ENCODE peak calls at places on chromosomes 5 and 9, in seven cellular contexts. I is PC-3, M is IMR-90, J is trophoblast cell, T is fibroblast of lung, X is neuronal stem cell, F is neural progenitor cell. G is an unnamed sample.
A peak's percentile ranks its signal among the peaks of the same experiment; 100 is the strongest.

GRCh38 chr5:174624754-174625506 is 99.5 kb upstream of the MSX2 start:
- DNase-seq in I (no peak), M (peak; percentile 41), J (peak; percentile 73), T (peak; percentile 75), X (no peak), F (no peak), G (no peak)

GRCh38 chr9:17116400-17116837 is 18.4 kb upstream of the CNTLN start:
- DNase-seq in I (peak; percentile 60), M (peak; percentile 54), J (peak; percentile 80), T (peak; percentile 68), X (peak; percentile 6), F (peak; percentile 44), G (peak; percentile 32)

GRCh38 chr9:15531380-15531779 is 20.6 kb upstream of the PSIP1 start:
- DNase-seq in I (no peak), M (no peak), J (no peak), T (no peak), X (no peak), F (no peak), G (no peak)

GRCh38 chr9:32581512-32582143 is 8.7 kb upstream of the NDUFB6 start:
- DNase-seq in I (peak; percentile 77), M (peak; percentile 67), J (peak; percentile 90), T (peak; percentile 73), X (peak; percentile 40), F (peak; percentile 67), G (peak; percentile 81)

GRCh38 chr5:114007678-114008077 is 354.2 kb upstream of the KCNN2 start:
- DNase-seq in I (no peak), M (no peak), J (no peak), T (no peak), X (no peak), F (no peak), G (no peak)

GRCh38 chr9:125176632-125177031 is 13.0 kb downstream of the PPP6C start:
- DNase-seq in I (no peak), M (no peak), J (peak; percentile 30), T (no peak), X (no peak), F (no peak), G (no peak)

GRCh38 chr5:29796018-29796417 is 1397.5 kb upstream of the CDH6 start:
- DNase-seq in I (no peak), M (no peak), J (no peak), T (no peak), X (no peak), F (no peak), G (no peak)

GRCh38 chr5:150234606-150235547 is 45.0 kb downstream of the SLC6A7 start:
- DNase-seq in I (no peak), M (no peak), J (peak; percentile 11), T (no peak), X (no peak), F (no peak), G (no peak)

GRCh38 chr5:122870219-122870856 is 24.9 kb downstream of the SNX24 start:
- DNase-seq in I (no peak), M (peak; percentile 56), J (peak; percentile 64), T (peak; percentile 20), X (no peak), F (no peak), G (no peak)

GRCh38 chr9:570187-570586 is 271.3 kb upstream of the DMRT1 start:
- DNase-seq in I (no peak), M (no peak), J (no peak), T (no peak), X (no peak), F (no peak), G (no peak)

GRCh38 chr5:158382473-158382872 is 523.5 kb upstream of the CLINT1 start:
- DNase-seq in I (peak; percentile 97), M (peak; percentile 97), J (peak; percentile 61), T (peak; percentile 97), X (no peak), F (no peak), G (peak; percentile 72)

DNA sequence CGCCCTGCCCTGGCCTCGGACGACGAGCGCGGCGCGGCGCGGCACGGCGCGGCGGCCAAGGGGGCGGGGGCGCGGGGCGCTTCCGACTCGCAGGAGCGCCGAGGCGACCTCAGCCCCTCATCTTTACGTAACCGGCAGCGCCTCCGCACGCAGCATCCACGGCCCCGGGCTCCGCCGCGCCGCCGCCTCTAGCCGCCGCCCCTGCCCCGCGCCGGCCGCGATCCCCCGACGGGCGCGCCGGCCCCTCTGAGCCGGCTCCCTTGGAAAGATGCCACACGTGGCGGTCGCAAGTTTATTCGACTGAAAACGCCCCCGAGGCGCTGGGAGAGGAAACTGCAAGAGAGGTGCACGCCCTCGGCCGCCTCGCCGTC is 1.0 kb downstream of the KLF9 start:
- DNase-seq in I (no peak), M (no peak), J (peak; percentile 63), T (no peak), X (no peak), F (peak; percentile 68), G (peak; percentile 55)
- H2AFZ ChIP-seq in I (peak overlapping the region; percentile 77), M (peak overlapping the region; percentile 96), J (peak overlapping the region; percentile 20), T (no peak overlapping the region), X (peak overlapping the region; percentile 87), F (peak overlapping the region; percentile 81), G (peak overlapping the region; percentile 71)

DNA sequence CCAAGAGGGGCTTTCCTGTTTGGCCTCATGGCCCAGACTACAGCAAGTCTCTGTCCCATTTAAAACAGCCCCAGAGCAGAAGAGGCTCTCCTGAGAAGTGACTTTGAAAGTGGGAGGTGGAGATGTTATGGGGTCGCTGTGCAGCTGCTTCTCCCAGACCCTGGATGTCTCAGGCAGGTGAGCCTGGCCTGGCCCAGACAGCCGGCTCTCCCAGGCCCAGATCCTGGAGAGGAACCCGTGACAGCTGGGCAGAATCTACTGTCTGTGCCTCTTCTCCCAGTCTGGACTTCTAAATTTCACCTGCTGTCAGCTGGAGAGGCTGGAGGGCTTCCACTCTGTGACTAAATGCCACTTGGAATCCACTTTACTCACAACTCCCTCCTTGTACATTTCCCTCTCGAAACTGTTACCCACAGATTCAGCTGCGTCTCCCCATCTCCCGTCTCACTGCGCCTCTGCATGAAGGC is 20.5 kb downstream of the FAM78A start:
- DNase-seq in I (no peak), M (no peak), J (no peak), T (no peak), X (no peak), F (no peak), G (no peak)
- H2AFZ ChIP-seq in I (peak overlapping the region; percentile 82), M (peak overlapping the region; percentile 95), J (no peak overlapping the region), T (peak overlapping the region; percentile 94), X (peak overlapping the region; percentile 84), F (no peak overlapping the region), G (peak overlapping the region; percentile 8)

GRCh38 chr9:81620009-81620405 is 69.3 kb downstream of the TLE1 start:
- DNase-seq in I (no peak), M (no peak), J (no peak), T (no peak), X (no peak), F (no peak), G (no peak)
- H2AFZ ChIP-seq in I (no peak overlapping the region), M (no peak overlapping the region), J (no peak overlapping the region), T (no peak overlapping the region), X (no peak overlapping the region), F (no peak overlapping the region), G (no peak overlapping the region)

DNA sequence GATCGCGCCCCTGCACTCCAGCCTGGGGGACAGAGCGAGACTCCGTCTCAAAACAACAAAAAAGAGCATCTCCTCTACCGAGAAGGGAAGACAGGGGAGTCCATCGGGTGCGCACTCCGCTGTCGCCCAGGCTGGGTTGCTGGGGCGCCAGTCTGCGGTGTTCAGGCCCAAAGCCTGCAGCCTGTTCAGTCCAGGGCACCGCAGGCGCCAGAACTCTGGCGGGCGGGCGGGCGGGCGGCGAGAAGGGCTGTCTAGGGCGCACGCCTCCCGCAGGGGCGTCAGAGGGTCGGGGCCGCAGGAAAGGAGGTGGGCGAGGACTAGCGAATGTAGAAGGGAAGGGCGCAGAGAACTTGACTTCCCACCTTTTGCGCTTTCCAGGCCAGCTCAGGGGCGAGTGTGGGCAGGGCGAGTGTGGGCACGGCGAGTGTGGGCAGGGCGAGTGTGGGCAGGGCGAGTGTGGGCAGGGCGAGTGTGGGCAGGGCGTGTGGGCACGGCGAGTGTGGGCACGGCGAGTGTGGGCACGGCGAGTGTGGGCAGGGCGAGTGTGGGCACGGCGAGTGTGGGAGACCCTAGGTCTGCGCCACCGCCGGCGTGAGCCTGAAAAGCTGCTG is 10.5 kb downstream of the PROP1 start:
- DNase-seq in I (no peak), M (no peak), J (no peak), T (no peak), X (no peak), F (no peak), G (no peak)
- H2AFZ ChIP-seq in I (no peak overlapping the region), M (no peak overlapping the region), J (no peak overlapping the region), T (no peak overlapping the region), X (no peak overlapping the region), F (no peak overlapping the region), G (no peak overlapping the region)

GRCh38 chr5:179285236-179285635 is 60.0 kb downstream of the ADAMTS2 start:
- DNase-seq in I (no peak), M (no peak), J (no peak), T (peak; percentile 35), X (no peak), F (no peak), G (no peak)
- H2AFZ ChIP-seq in I (no peak overlapping the region), M (peak overlapping the region; percentile 70), J (no peak overlapping the region), T (no peak overlapping the region), X (peak overlapping the region; percentile 41), F (no peak overlapping the region), G (no peak overlapping the region)

GRCh38 chr5:21688655-21689054 is 1164.5 kb downstream of the CDH12 start:
- DNase-seq in I (peak; percentile 98), M (peak; percentile 68), J (peak; percentile 69), T (peak; percentile 68), X (no peak), F (no peak), G (no peak)
- H2AFZ ChIP-seq in I (no peak overlapping the region), M (no peak overlapping the region), J (no peak overlapping the region), T (no peak overlapping the region), X (no peak overlapping the region), F (no peak overlapping the region), G (no peak overlapping the region)

G was measured in MM.1S.